ENCODE peak calls at places on chromosomes 1 and 21, in seven cellular contexts. L, U, R, Q, T, V and H are unnamed samples.

GRCh38 chr1:18955442-18956188 is 861 bp downstream of the IFFO2 start:
- DNase-seq in L (no peak), U (peak), R (peak), Q (peak), T (no peak), V (peak), H (peak)

GRCh38 chr1:27527857-27528700 is 38.1 kb upstream of the WASF2 start:
- DNase-seq in L (no peak), U (peak), R (no peak), Q (peak), T (no peak), V (peak), H (peak)

GRCh38 chr1:93955765-93956164 is 46.5 kb upstream of the GCLM start:
- DNase-seq in L (no peak), U (no peak), R (no peak), Q (no peak), T (no peak), V (no peak), H (no peak)

GRCh38 chr1:209105769-209106168 is 477.7 kb upstream of the CAMK1G start:
- DNase-seq in L (no peak), U (no peak), R (no peak), Q (no peak), T (no peak), V (no peak), H (no peak)

GRCh38 chr1:12204140-12204539 is 25.7 kb upstream of the VPS13D start:
- DNase-seq in L (no peak), U (no peak), R (no peak), Q (no peak), T (no peak), V (no peak), H (no peak)

GRCh38 chr1:15393475-15394260 is 16.0 kb upstream of the EFHD2 start:
- DNase-seq in L (no peak), U (no peak), R (no peak), Q (no peak), T (no peak), V (no peak), H (no peak)

GRCh38 chr1:10835423-10836421 is 39.3 kb upstream of the CASZ1 start:
- DNase-seq in L (no peak), U (peak), R (no peak), Q (peak), T (no peak), V (peak), H (peak)

GRCh38 chr1:10428956-10429355 is 1.3 kb upstream of the CENPS start:
- DNase-seq in L (no peak), U (no peak), R (no peak), Q (no peak), T (no peak), V (no peak), H (no peak)

GRCh38 chr1:107689157-107689556 is 275.8 kb downstream of the VAV3 start:
- DNase-seq in L (peak), U (peak), R (no peak), Q (peak), T (no peak), V (no peak), H (peak)
- H3K27ac ChIP-seq in L (peak), U (peak), R (no peak), Q (no peak), T (no peak), V (no peak), H (no peak)

GRCh38 chr1:185291647-185292046 is 25.4 kb downstream of the IVNS1ABP start:
- DNase-seq in L (no peak), U (no peak), R (no peak), Q (no peak), T (no peak), V (no peak), H (no peak)

GRCh38 chr1:185289880-185290279 is 27.2 kb downstream of the IVNS1ABP start:
- DNase-seq in L (no peak), U (no peak), R (no peak), Q (no peak), T (no peak), V (no peak), H (no peak)

GRCh38 chr1:185288435-185288834 is 28.6 kb downstream of the IVNS1ABP start:
- DNase-seq in L (no peak), U (no peak), R (no peak), Q (no peak), T (no peak), V (no peak), H (no peak)

GRCh38 chr1:185292237-185292636 is 24.8 kb downstream of the IVNS1ABP start:
- DNase-seq in L (no peak), U (no peak), R (no peak), Q (no peak), T (no peak), V (no peak), H (no peak)

DNA sequence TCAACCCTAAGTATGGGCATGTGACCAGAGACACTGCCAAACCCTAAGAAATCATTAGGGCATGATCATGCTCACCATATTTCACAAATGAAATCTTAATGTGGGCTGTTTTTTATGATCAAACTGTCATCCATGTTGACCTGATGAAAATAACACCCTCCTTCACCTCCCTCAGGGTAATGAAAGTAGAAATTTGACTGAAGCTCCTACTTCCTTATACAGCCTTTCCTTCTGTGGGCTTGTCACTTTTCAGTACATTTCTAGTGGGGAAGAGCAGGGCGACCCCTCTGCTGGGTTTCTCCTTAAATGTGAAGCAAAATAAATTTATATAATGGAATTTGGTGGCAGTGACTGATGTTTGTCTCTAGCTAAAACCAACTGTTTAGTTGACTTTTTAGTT is 25.9 kb downstream of the IVNS1ABP start:
- DNase-seq in L (no peak), U (no peak), R (no peak), Q (no peak), T (no peak), V (no peak), H (no peak)
- H3K27ac ChIP-seq in L (no peak), U (no peak), R (no peak), Q (no peak), T (no peak), V (no peak), H (no peak)

GRCh38 chr1:119605686-119606085 is 42.4 kb downstream of the ZNF697 start:
- DNase-seq in L (no peak), U (no peak), R (no peak), Q (no peak), T (no peak), V (no peak), H (no peak)
- H3K27ac ChIP-seq in L (no peak), U (no peak), R (no peak), Q (no peak), T (no peak), V (no peak), H (no peak)

GRCh38 chr1:201892211-201892610 is 3.5 kb downstream of the SHISA4 start:
- DNase-seq in L (no peak), U (no peak), R (no peak), Q (no peak), T (no peak), V (no peak), H (no peak)
- H3K27ac ChIP-seq in L (no peak), U (no peak), R (peak), Q (no peak), T (no peak), V (no peak), H (no peak)

DNA sequence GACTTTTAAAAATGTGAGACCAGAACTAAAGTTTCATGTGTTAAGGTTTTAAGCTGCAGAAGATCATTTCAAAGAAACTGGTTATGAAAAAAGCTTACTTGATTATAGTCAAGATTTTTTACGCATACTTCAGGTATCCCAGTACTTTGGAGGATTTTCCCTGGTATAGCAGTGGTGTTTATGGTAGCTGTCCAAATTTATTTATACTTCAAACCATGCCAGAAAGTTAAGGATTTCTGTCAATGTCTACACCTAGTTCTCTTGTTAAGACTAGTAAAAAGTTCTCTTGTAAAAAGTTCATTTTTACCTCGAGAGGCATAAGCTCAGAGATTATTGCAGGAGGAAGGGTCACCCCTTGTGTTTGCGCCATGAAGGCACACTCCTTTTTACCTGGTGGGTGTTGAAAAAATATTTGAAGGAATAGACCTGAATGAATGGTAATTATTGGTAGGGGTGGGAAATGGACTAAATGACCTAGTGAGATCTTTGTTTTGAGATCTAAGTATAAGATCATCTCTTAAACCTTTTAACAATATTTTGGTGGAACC is 2.8 kb downstream of the DYRK1A start:
- DNase-seq in L (no peak), U (no peak), R (no peak), Q (no peak), T (no peak), V (no peak), H (no peak)
- H3K27ac ChIP-seq in L (peak), U (peak), R (peak), Q (no peak), T (no peak), V (peak), H (peak)

GRCh38 chr1:175209493-175209921 is 16.9 kb upstream of the KIAA0040 start:
- DNase-seq in L (no peak), U (no peak), R (no peak), Q (no peak), T (no peak), V (no peak), H (no peak)

GRCh38 chr1:175210744-175211143 is 18.2 kb upstream of the KIAA0040 start:
- DNase-seq in L (no peak), U (no peak), R (no peak), Q (no peak), T (no peak), V (no peak), H (no peak)

GRCh38 chr1:175206687-175207086 is 14.1 kb upstream of the KIAA0040 start:
- DNase-seq in L (no peak), U (peak), R (no peak), Q (no peak), T (no peak), V (peak), H (no peak)

GRCh38 chr1:175208773-175209492 is 16.4 kb upstream of the KIAA0040 start:
- DNase-seq in L (no peak), U (no peak), R (no peak), Q (no peak), T (no peak), V (no peak), H (no peak)

DNA sequence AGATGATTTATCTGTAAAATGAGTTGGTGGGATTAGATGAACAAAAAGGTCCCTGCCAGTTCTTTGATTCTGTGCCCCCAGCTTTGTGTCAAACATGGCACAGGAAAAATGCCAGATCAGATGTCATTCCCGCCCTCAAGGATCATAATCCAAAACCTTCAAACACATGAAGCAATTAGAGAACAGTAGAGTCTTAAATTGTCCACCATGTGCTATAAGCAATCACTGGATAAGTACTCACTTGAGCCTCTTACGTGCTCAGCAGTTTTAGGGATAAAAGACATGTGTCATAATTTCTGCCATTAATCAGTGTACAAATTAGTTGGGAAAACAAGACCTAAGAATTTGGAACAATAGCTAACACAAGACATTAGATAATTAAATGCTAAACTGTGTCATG is 15.4 kb upstream of the KIAA0040 start:
- DNase-seq in L (no peak), U (no peak), R (no peak), Q (no peak), T (no peak), V (no peak), H (no peak)
- H3K27ac ChIP-seq in L (no peak), U (no peak), R (no peak), Q (no peak), T (no peak), V (no peak), H (no peak)

DNA sequence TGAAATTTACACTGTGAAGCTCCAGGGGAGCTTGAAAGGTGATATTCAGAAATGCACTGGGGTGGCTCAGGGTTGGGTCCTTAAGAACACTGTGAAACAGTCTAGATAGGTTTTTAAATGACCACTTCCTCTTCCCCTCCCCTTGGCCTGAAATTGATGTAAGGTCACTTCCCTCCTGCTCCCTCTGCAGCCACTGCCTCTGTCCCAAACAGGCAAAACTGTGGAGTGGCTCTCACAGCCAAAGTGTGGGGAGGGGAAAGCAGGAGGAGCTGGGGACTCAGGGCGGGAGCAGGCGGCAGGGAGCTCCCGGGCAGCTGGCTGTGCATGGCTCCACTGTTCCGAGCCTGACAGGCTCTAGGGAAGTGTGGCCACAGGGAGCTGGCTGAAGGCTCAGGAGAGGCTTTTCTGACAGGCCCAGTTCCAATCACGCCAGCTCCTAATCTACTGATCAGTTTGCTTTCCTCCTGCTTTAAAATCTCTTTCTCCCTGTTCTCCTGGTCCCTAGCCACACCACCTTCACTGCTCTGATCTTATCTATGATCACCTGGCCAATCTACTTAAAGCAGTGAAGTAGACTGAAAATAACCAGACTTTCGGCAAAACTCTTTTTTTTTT is 5.1 kb upstream of the CSRP1 start:
- DNase-seq in L (no peak), U (peak), R (peak), Q (peak), T (no peak), V (peak), H (peak)
- H3K27ac ChIP-seq in L (peak), U (peak), R (peak), Q (no peak), T (no peak), V (peak), H (no peak)

GRCh38 chr1:206581571-206581981 is 30.7 kb downstream of the EIF2D start:
- DNase-seq in L (no peak), U (no peak), R (peak), Q (no peak), T (no peak), V (peak), H (no peak)

GRCh38 chr1:206578959-206579358 is 33.3 kb downstream of the EIF2D start:
- DNase-seq in L (no peak), U (no peak), R (no peak), Q (no peak), T (no peak), V (no peak), H (no peak)

GRCh38 chr1:206579747-206580437 is 32.4 kb downstream of the EIF2D start:
- DNase-seq in L (no peak), U (peak), R (peak), Q (no peak), T (no peak), V (peak), H (peak)

GRCh38 chr1:206582537-206583460 is 29.5 kb downstream of the EIF2D start:
- DNase-seq in L (no peak), U (no peak), R (no peak), Q (no peak), T (no peak), V (no peak), H (no peak)

DNA sequence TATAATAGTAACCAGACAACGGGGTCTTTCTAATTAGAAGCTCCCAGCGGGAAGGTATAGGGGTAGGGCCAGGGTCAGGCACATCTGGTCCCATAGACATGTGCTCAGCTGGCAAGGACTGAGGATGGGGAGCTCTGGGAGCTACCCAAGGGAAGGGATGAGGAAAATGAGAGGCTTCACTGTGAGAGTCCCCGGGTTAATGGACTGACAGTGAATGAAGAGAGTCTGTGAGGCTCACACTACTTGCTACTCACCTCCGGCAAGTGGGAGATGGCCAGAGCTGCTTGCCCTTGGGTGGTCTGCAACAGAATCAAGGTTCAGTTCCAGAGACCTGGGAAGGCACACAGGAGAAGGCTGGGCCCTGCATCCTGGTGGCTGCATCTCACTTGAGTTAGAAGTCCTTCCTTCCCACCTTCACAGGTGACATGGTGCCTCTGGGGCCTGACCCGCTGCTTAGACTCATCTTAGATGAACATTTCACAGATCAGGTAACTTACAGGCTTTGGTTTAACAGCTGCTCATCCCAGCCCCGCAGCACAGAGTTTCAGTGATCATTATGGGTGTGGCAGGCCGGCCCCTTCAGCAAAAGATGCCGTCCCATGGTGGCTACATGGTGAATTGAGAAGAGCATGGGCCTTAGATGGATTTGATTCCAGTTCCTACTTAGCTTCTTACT is 31.7 kb downstream of the EIF2D start:
- DNase-seq in L (no peak), U (no peak), R (no peak), Q (no peak), T (no peak), V (no peak), H (no peak)
- H3K27ac ChIP-seq in L (no peak), U (peak), R (no peak), Q (no peak), T (no peak), V (no peak), H (peak)

GRCh38 chr1:145778146-145778540 is 45.8 kb downstream of the RNF115 start:
- DNase-seq in L (no peak), U (no peak), R (no peak), Q (no peak), T (no peak), V (no peak), H (peak)
- H3K27ac ChIP-seq in L (peak), U (no peak), R (no peak), Q (no peak), T (no peak), V (peak), H (peak)